ENCODE peak calls at places on chromosomes 2 and 18, in five cellular contexts. One of them, this sample, is unnamed.

GRCh38 chr18:77905449-77906055 is 655.9 kb downstream of the GALR1 start:
- DNase-seq in CD8-positive, alpha-beta memory T cell: no peak
- DNase-seq in islet precursor cell: no peak
- DNase-seq in mesothelial cell of epicardium: no peak
- DNase-seq in IMR-90: no peak
- DNase-seq in this sample: no peak

GRCh38 chr18:79245517-79246001 is 150.2 kb upstream of the NFATC1 start:
- DNase-seq in CD8-positive, alpha-beta memory T cell: peak
- DNase-seq in islet precursor cell: no peak
- DNase-seq in mesothelial cell of epicardium: no peak
- DNase-seq in IMR-90: no peak
- DNase-seq in this sample: no peak

GRCh38 chr2:173831312-173832229 is 133.6 kb downstream of the SP3 start:
- DNase-seq in CD8-positive, alpha-beta memory T cell: no peak
- DNase-seq in islet precursor cell: peak
- DNase-seq in mesothelial cell of epicardium: no peak
- DNase-seq in IMR-90: peak
- DNase-seq in this sample: peak

GRCh38 chr2:166632616-166633015 is 138.6 kb upstream of the SCN7A start:
- DNase-seq in CD8-positive, alpha-beta memory T cell: no peak
- DNase-seq in islet precursor cell: peak
- DNase-seq in mesothelial cell of epicardium: no peak
- DNase-seq in IMR-90: peak
- DNase-seq in this sample: peak

GRCh38 chr2:73291093-73291460 is 2.3 kb downstream of the EGR4 start:
- DNase-seq in CD8-positive, alpha-beta memory T cell: peak
- DNase-seq in islet precursor cell: peak
- DNase-seq in mesothelial cell of epicardium: peak
- DNase-seq in IMR-90: peak
- DNase-seq in this sample: peak

GRCh38 chr2:163182764-163183354 is 344.3 kb upstream of the KCNH7 start:
- DNase-seq in CD8-positive, alpha-beta memory T cell: no peak
- DNase-seq in islet precursor cell: no peak
- DNase-seq in mesothelial cell of epicardium: no peak
- DNase-seq in IMR-90: peak
- DNase-seq in this sample: peak

GRCh38 chr18:7624697-7625096 is 57.6 kb downstream of the PTPRM start:
- DNase-seq in CD8-positive, alpha-beta memory T cell: no peak
- DNase-seq in islet precursor cell: no peak
- DNase-seq in mesothelial cell of epicardium: no peak
- DNase-seq in IMR-90: no peak
- DNase-seq in this sample: no peak

GRCh38 chr2:43623052-43623451 is 14.0 kb upstream of the PLEKHH2 start:
- DNase-seq in CD8-positive, alpha-beta memory T cell: no peak
- DNase-seq in islet precursor cell: no peak
- DNase-seq in mesothelial cell of epicardium: no peak
- DNase-seq in IMR-90: no peak
- DNase-seq in this sample: peak

GRCh38 chr2:144331652-144332355 is 188.1 kb downstream of the ZEB2 start:
- DNase-seq in CD8-positive, alpha-beta memory T cell: peak
- DNase-seq in islet precursor cell: no peak
- DNase-seq in mesothelial cell of epicardium: no peak
- DNase-seq in IMR-90: no peak
- DNase-seq in this sample: peak